ENCODE peak calls at places on chromosome 6, in nine cellular contexts. X is GM03348, G is RPMI8226, E is SW 1271, S is HCEC 1CT, L is GM13977, H is NCI-H748 treated with DMSO at 0.1 percent for 48 hours, Y is AG04449, J is fibroblast of the aortic adventitia. V is an unnamed sample.

GRCh38 chr6:15887491-15888461 is 224.9 kb upstream of the DTNBP1 start:
- DNase-seq in X (no peak), G (no peak), E (no peak), S (no peak), L (no peak), H (no peak), Y (no peak), J (no peak), V (no peak)

GRCh38 chr6:143339223-143339622 is 111.3 kb downstream of the ADAT2 start:
- DNase-seq in X (no peak), G (no peak), E (no peak), S (no peak), L (no peak), H (no peak), Y (no peak), J (peak), V (no peak)

GRCh38 chr6:139131736-139132285 is 3.1 kb upstream of the HECA start:
- DNase-seq in X (no peak), G (no peak), E (no peak), S (no peak), L (no peak), H (no peak), Y (no peak), J (no peak), V (no peak)

GRCh38 chr6:21381336-21381963 is 212.1 kb upstream of the SOX4 start:
- DNase-seq in X (peak), G (no peak), E (no peak), S (no peak), L (no peak), H (no peak), Y (no peak), J (no peak), V (no peak)

GRCh38 chr6:5663739-5664138 is 343.0 kb downstream of the NRN1 start:
- DNase-seq in X (no peak), G (no peak), E (no peak), S (no peak), L (no peak), H (no peak), Y (no peak), J (no peak), V (no peak)

GRCh38 chr6:133396225-133396624 is 155.1 kb downstream of the EYA4 start:
- DNase-seq in X (no peak), G (no peak), E (no peak), S (peak), L (no peak), H (peak), Y (no peak), J (peak), V (no peak)

GRCh38 chr6:7726416-7727149 is 684 bp downstream of the BMP6 start:
- DNase-seq in X (peak), G (peak), E (no peak), S (no peak), L (peak), H (peak), Y (no peak), J (peak), V (peak)

GRCh38 chr6:95553880-95554279 is 23.5 kb upstream of the MANEA start:
- DNase-seq in X (no peak), G (no peak), E (no peak), S (no peak), L (no peak), H (no peak), Y (no peak), J (no peak), V (no peak)

GRCh38 chr6:160967833-160968232 is 23.7 kb upstream of the MAP3K4 start:
- DNase-seq in X (no peak), G (no peak), E (no peak), S (no peak), L (no peak), H (no peak), Y (no peak), J (no peak), V (no peak)

GRCh38 chr6:26216886-26217713 is 129.9 kb downstream of the HFE start:
- DNase-seq in X (peak), G (peak), E (no peak), S (no peak), L (peak), H (no peak), Y (no peak), J (peak), V (peak)

GRCh38 chr6:158991017-158991723 is 8.8 kb downstream of the RSPH3 start:
- DNase-seq in X (no peak), G (no peak), E (no peak), S (no peak), L (no peak), H (no peak), Y (no peak), J (no peak), V (no peak)

GRCh38 chr6:12504325-12504966 is 212.1 kb upstream of the PHACTR1 start:
- DNase-seq in X (no peak), G (peak), E (peak), S (peak), L (peak), H (no peak), Y (no peak), J (no peak), V (no peak)

GRCh38 chr6:53834134-53834533 is 39.3 kb downstream of the LRRC1 start:
- DNase-seq in X (no peak), G (no peak), E (no peak), S (no peak), L (no peak), H (no peak), Y (no peak), J (no peak), V (no peak)

GRCh38 chr6:95574811-95575210 is 2.5 kb upstream of the MANEA start:
- DNase-seq in X (peak), G (no peak), E (no peak), S (peak), L (no peak), H (no peak), Y (no peak), J (peak), V (peak)

GRCh38 chr6:47310131-47310480 is 401 bp upstream of the TNFRSF21 start:
- DNase-seq in X (no peak), G (no peak), E (no peak), S (no peak), L (no peak), H (no peak), Y (no peak), J (no peak), V (no peak)

GRCh38 chr6:43717389-43717788 is 29.8 kb upstream of the MRPS18A start:
- DNase-seq in X (no peak), G (no peak), E (no peak), S (no peak), L (no peak), H (no peak), Y (no peak), J (no peak), V (no peak)

GRCh38 chr6:41724638-41725501 is 10.5 kb downstream of the TFEB start:
- DNase-seq in X (no peak), G (no peak), E (no peak), S (no peak), L (no peak), H (no peak), Y (no peak), J (no peak), V (no peak)

GRCh38 chr6:32086661-32087573 is 22.2 kb downstream of the TNXB start:
- DNase-seq in X (peak), G (peak), E (no peak), S (peak), L (peak), H (no peak), Y (no peak), J (peak), V (no peak)

GRCh38 chr6:43054206-43054943 is 724 bp upstream of the CUL7 start:
- DNase-seq in X (no peak), G (no peak), E (no peak), S (no peak), L (no peak), H (no peak), Y (no peak), J (no peak), V (no peak)

GRCh38 chr6:110331383-110331782 is 26.8 kb downstream of the METTL24 start:
- DNase-seq in X (no peak), G (no peak), E (no peak), S (no peak), L (no peak), H (no peak), Y (no peak), J (no peak), V (no peak)

GRCh38 chr6:37882724-37883413 is 63.3 kb downstream of the ZFAND3 start:
- DNase-seq in X (peak), G (no peak), E (no peak), S (peak), L (no peak), H (no peak), Y (peak), J (peak), V (no peak)

GRCh38 chr6:150336299-150336698 is 32.5 kb upstream of the IYD start:
- DNase-seq in X (peak), G (no peak), E (no peak), S (no peak), L (peak), H (peak), Y (peak), J (peak), V (no peak)

GRCh38 chr6:45613678-45614077 is 235.9 kb upstream of the SUPT3H start:
- DNase-seq in X (peak), G (peak), E (no peak), S (peak), L (no peak), H (no peak), Y (no peak), J (peak), V (no peak)

GRCh38 chr6:121647905-121648304 is 212.5 kb downstream of the GJA1 start:
- DNase-seq in X (peak), G (no peak), E (no peak), S (peak), L (no peak), H (no peak), Y (no peak), J (peak), V (no peak)

GRCh38 chr6:1524040-1524480 is 85.7 kb upstream of the FOXC1 start:
- DNase-seq in X (peak), G (no peak), E (no peak), S (no peak), L (peak), H (no peak), Y (no peak), J (peak), V (peak)

GRCh38 chr6:44034931-44035345 is 92.3 kb downstream of the MRPL14 start:
- DNase-seq in X (no peak), G (no peak), E (no peak), S (no peak), L (no peak), H (no peak), Y (no peak), J (no peak), V (no peak)

GRCh38 chr6:29589423-29590048 is 4.6 kb downstream of the OR2H2 start:
- DNase-seq in X (peak), G (peak), E (no peak), S (peak), L (peak), H (peak), Y (peak), J (peak), V (no peak)

GRCh38 chr6:28922004-28922840 is 1.6 kb downstream of the TRIM27 start:
- DNase-seq in X (peak), G (peak), E (no peak), S (peak), L (no peak), H (no peak), Y (no peak), J (peak), V (no peak)

GRCh38 chr6:137729866-137730629 is 137.0 kb upstream of the TNFAIP3 start:
- DNase-seq in X (peak), G (no peak), E (no peak), S (peak), L (no peak), H (no peak), Y (no peak), J (peak), V (no peak)

GRCh38 chr6:102137859-102138258 is 744.4 kb downstream of the GRIK2 start:
- DNase-seq in X (no peak), G (no peak), E (no peak), S (no peak), L (no peak), H (no peak), Y (no peak), J (no peak), V (no peak)

GRCh38 chr6:69935079-69935478 is 68.7 kb downstream of the COL19A1 start:
- DNase-seq in X (no peak), G (no peak), E (no peak), S (no peak), L (no peak), H (no peak), Y (no peak), J (no peak), V (no peak)

GRCh38 chr6:167476844-167477595 is 152.1 kb downstream of the TTLL2 start:
- DNase-seq in X (no peak), G (no peak), E (no peak), S (no peak), L (no peak), H (no peak), Y (no peak), J (no peak), V (no peak)

GRCh38 chr6:35089935-35090505 is 51.1 kb downstream of the TCP11 start:
- DNase-seq in X (peak), G (no peak), E (no peak), S (peak), L (peak), H (no peak), Y (peak), J (peak), V (no peak)